ENCODE peak calls at places on chromosome 11, in six cellular contexts. Y is H1, R is HCT116, W is K562, M is GM12878, U is HepG2. F is an unnamed sample. For H3K4me1, the result is how much of the 10 kb centered on the place peaks cover.

GRCh38 chr11:127454856-127455255 is 454.3 kb upstream of the KIRREL3 start:
- DNase-seq in M (no peak), U (no peak), W (no peak), R (no peak), Y (no peak), F (no peak)

GRCh38 chr11:134411887-134412507 is at the start of gene B3GAT1:
- DNase-seq in U (no peak), R (no peak), W (peak), M (no peak), Y (no peak), F (no peak)

GRCh38 chr11:19546325-19546724 is 166.3 kb upstream of the NAV2 start:
- DNase-seq in U (no peak), W (no peak), Y (no peak), M (no peak), R (no peak), F (no peak)

GRCh38 chr11:20110908-20111669 is 49.2 kb downstream of the DBX1 start:
- DNase-seq in M (peak), W (peak), Y (peak), R (peak), U (peak), F (peak)

GRCh38 chr11:21820176-21820575 is 372.7 kb upstream of the ANO5 start:
- DNase-seq in W (no peak), Y (no peak), R (no peak), M (no peak), U (no peak), F (no peak)

GRCh38 chr11:57778318-57779037 is 16.9 kb downstream of the CTNND1 start:
- DNase-seq in Y (peak), R (peak), M (no peak), U (peak), W (peak), F (peak)

GRCh38 chr11:72411623-72412532 is 22.5 kb downstream of the CLPB start:
- DNase-seq in R (no peak), Y (no peak), U (peak), W (peak), M (no peak), F (no peak)

GRCh38 chr11:29159552-29160465 is 857.0 kb downstream of the KCNA4 start:
- DNase-seq in Y (peak), U (peak), W (peak), M (no peak), R (peak), F (peak)

GRCh38 chr11:17073370-17074027 is 4.0 kb downstream of the RPS13 start:
- DNase-seq in M (no peak), R (no peak), W (no peak), Y (no peak), U (no peak), F (no peak)

GRCh38 chr11:22828373-22828772 is 1.2 kb downstream of the SVIP start:
- DNase-seq in M (no peak), W (peak), Y (no peak), U (no peak), R (no peak), F (no peak)
- H3K4me1 ChIP-seq in M (under half), W (under half), Y (under half), U (under half), R (under half), F (under half)

GRCh38 chr11:124183045-124183444 is at the start of gene OR10D3:
- DNase-seq in R (no peak), U (no peak), Y (no peak), M (no peak), W (no peak), F (no peak)
- TF ChIP-seq ZNF274 in R (no peak), U (no peak), Y (no peak), M (no peak), W (no peak), F (no peak)

GRCh38 chr11:130524132-130524790 is 75.8 kb downstream of the ADAMTS15 start:
- DNase-seq in U (no peak), W (no peak), M (no peak), Y (peak), R (no peak), F (no peak)
- H3K4me1 ChIP-seq in U (under half), W (under half), M (under half), Y (under half), R (under half), F (under half)

DNA sequence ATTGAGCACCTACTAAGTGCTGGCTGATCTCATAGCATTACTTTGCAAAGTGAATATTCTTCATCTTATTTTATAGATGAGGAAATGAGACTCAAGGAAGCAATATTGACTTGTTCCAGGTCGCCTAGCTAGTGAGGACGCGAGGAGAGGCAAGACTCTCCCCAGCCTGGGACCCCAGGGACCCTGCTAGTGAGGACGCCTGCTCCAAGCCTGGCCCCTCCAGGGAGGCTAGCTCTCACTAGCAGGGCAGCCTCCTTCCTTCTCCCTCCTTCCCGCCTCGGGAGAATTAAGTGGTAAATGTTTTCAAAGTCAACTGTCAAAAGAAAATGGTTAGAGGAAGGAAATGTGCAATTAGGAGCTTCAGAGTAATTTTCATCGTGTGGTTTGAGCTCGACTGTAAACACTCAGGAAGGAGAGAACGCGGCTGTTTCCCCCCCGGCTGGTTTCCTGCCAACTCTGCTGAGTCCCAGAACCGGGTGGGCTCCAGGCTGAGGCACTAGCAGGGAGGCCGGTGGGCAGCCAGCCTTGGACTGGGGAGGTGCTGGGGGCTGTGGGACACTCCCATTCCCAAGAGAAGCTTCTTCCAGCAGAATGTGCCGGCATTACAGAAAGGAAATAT is 17.9 kb downstream of the MYEOV start:
- DNase-seq in M (no peak), R (no peak), Y (no peak), W (no peak), U (no peak), F (no peak)
- TF ChIP-seq ZNF274 in M (no peak), R (no peak), Y (no peak), W (no peak), U (no peak), F (no peak)

GRCh38 chr11:59810911-59811259 is 307 bp upstream of the MRPL16 start:
- DNase-seq in R (no peak), W (no peak), M (no peak), U (no peak), Y (no peak), F (no peak)

GRCh38 chr11:59812220-59812619 is 1.6 kb upstream of the MRPL16 start:
- DNase-seq in U (no peak), R (no peak), W (no peak), M (no peak), Y (no peak), F (no peak)

GRCh38 chr11:59813364-59813763 is 2.8 kb upstream of the MRPL16 start:
- DNase-seq in R (no peak), W (no peak), Y (no peak), U (no peak), M (no peak), F (no peak)

GRCh38 chr11:59807047-59807446 is 3.5 kb downstream of the MRPL16 start:
- DNase-seq in W (no peak), R (no peak), U (peak), M (no peak), Y (no peak), F (no peak)

GRCh38 chr11:59810189-59810910 is at the start of gene MRPL16:
- DNase-seq in Y (peak), U (peak), W (peak), M (peak), R (peak), F (peak)
- H3K4me1 ChIP-seq in Y (under half), U (under half), W (under half), M (under half), R (under half), F (under half)

DNA sequence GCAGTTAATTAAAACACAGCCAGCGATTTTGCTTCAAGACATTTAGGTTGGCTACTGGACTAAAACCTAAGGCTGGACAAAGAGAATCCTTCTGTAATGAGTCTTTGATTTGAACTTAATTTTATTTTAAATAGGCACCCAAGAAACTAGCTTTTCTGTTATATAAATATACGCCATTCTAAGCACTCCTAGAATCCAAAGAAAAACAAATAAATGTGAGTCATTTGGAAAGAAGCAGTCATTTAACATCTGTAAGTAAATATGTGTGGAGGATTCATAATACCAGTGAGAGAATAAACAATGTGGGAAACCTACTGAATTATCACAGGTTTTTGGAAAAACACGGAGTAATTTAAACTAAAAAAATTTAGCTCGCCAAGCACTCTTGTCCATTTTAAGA is 1.2 kb upstream of the TECTA start:
- DNase-seq in U (no peak), M (no peak), R (no peak), Y (no peak), W (no peak), F (no peak)
- TF ChIP-seq ZNF274 in U (no peak), M (no peak), R (no peak), Y (no peak), W (no peak), F (no peak)

DNA sequence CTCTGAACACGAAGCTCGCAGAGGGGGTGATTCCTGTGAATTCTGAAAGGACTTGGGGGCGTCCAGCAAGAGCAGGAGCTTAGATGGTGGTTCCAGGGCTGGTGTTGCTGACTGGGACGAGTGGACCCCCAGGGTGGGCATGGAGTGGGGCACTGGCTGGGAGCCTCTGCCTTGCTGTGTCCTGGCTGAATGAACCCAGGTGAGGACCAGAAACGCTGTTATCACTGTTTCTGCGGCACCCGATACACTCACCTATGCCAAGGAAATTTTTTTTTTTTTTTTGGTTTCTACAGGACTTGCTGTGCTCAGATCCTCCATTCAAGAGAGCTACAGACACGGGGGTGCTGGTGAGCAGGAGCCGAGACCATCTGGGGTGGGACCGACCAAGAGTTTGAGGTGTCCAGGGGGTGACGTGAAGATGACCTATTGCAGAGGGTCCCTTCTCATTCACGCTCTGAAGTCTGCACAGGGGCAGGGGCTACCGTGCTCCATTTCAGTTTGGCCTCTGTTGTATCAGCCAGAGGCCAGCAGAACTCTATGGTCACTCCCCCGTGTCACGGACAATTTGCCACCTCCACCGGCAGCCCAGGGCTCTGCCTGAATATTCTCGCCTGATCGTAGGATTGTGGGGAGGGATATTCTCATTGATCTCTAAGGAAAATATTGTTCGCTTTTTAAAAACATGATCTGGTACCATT is 3.6 kb downstream of the SMIM38 start:
- DNase-seq in R (no peak), U (no peak), W (no peak), M (no peak), Y (no peak), F (no peak)
- H3K4me1 ChIP-seq in R (under half), U (under half), W (under half), M (under half), Y (under half), F (under half)

F was measured in NT2/D1.